ENCODE peak calls at places on chromosome 3, in nine cellular contexts. M, O, Z, U, R, T, G, K and C are unnamed samples.

GRCh38 chr3:187669675-187670504 is at the start of gene SST:
- DNase-seq in K (peak), U (peak), G (no peak), O (peak), R (peak), Z (peak), T (peak), M (peak), C (peak)

GRCh38 chr3:122305818-122306621 is 19.0 kb upstream of the CSTA start:
- DNase-seq in O (peak), Z (peak), K (no peak), T (no peak), U (peak), G (no peak), R (no peak), M (no peak), C (peak)

GRCh38 chr3:160804762-160805161 is 48.7 kb downstream of the PPM1L start:
- DNase-seq in Z (no peak), M (no peak), G (no peak), T (no peak), R (peak), U (peak), O (no peak), K (peak), C (peak)

GRCh38 chr3:42080452-42080872 is 10.7 kb upstream of the TRAK1 start:
- DNase-seq in G (no peak), T (peak), K (no peak), M (peak), U (peak), O (peak), Z (peak), R (no peak), C (no peak)

GRCh38 chr3:149620291-149621020 is 37.4 kb downstream of the WWTR1 start:
- DNase-seq in K (no peak), U (peak), Z (no peak), R (no peak), O (no peak), M (peak), G (peak), T (peak), C (no peak)

GRCh38 chr3:157129782-157130137 is 30.2 kb downstream of the CCNL1 start:
- DNase-seq in R (peak), Z (peak), K (no peak), G (no peak), O (no peak), M (no peak), T (no peak), U (peak), C (peak)

GRCh38 chr3:42747581-42747980 is 25.5 kb downstream of the CCDC13 start:
- DNase-seq in R (no peak), U (no peak), M (no peak), O (no peak), Z (peak), K (no peak), G (no peak), T (no peak), C (no peak)

GRCh38 chr3:152650177-152650576 is 184.8 kb upstream of the P2RY1 start:
- DNase-seq in R (no peak), M (peak), G (no peak), T (peak), U (peak), K (no peak), O (no peak), Z (no peak), C (no peak)

GRCh38 chr3:161510510-161511260 is 14.1 kb downstream of the OTOL1 start:
- DNase-seq in R (no peak), K (no peak), Z (no peak), U (no peak), T (no peak), M (no peak), G (no peak), O (no peak), C (no peak)

GRCh38 chr3:21750831-21751391 is at the start of gene ZNF385D:
- DNase-seq in T (peak), M (peak), R (peak), Z (peak), G (no peak), U (peak), K (peak), O (no peak), C (peak)

GRCh38 chr3:79383402-79384012 is 384.3 kb downstream of the ROBO1 start:
- DNase-seq in K (no peak), T (peak), M (peak), G (no peak), Z (no peak), U (peak), O (no peak), R (no peak), C (peak)

GRCh38 chr3:113736548-113737089 is 9.4 kb downstream of the NAA50 start:
- DNase-seq in G (no peak), O (peak), Z (peak), R (peak), U (peak), K (no peak), T (peak), M (peak), C (peak)

GRCh38 chr3:98073486-98073885 is 13.5 kb upstream of the OR5AC2 start:
- DNase-seq in M (no peak), T (no peak), K (no peak), G (no peak), O (no peak), R (no peak), U (no peak), Z (no peak), C (no peak)

GRCh38 chr3:49801160-49801559 is 1.5 kb upstream of the CDHR4 start:
- DNase-seq in R (peak), K (no peak), Z (no peak), T (no peak), M (no peak), O (no peak), U (no peak), G (no peak), C (no peak)

GRCh38 chr3:188900421-188900941 is 271.3 kb upstream of the TPRG1 start:
- DNase-seq in Z (no peak), R (no peak), K (no peak), U (peak), G (peak), O (peak), M (peak), T (peak), C (no peak)

GRCh38 chr3:64152100-64152499 is 73.2 kb downstream of the PRICKLE2 start:
- DNase-seq in M (peak), Z (no peak), O (peak), T (peak), R (no peak), U (peak), K (no peak), G (no peak), C (no peak)

GRCh38 chr3:46646700-46647099 is 34.4 kb downstream of the FAM240A start:
- DNase-seq in U (no peak), K (no peak), M (no peak), T (peak), O (no peak), G (peak), R (no peak), Z (no peak), C (no peak)

GRCh38 chr3:3800076-3800448 is 831 bp downstream of the LRRN1 start:
- DNase-seq in K (peak), G (no peak), U (no peak), R (peak), T (no peak), O (no peak), M (no peak), Z (peak), C (peak)

GRCh38 chr3:14540209-14540575 is at the start of gene GRIP2:
- DNase-seq in R (no peak), K (peak), O (no peak), G (no peak), T (no peak), M (no peak), Z (no peak), U (no peak), C (no peak)

GRCh38 chr3:169389211-169389924 is 274.1 kb downstream of the MECOM start:
- DNase-seq in Z (no peak), U (peak), K (no peak), R (no peak), G (no peak), O (no peak), M (peak), T (no peak), C (no peak)

GRCh38 chr3:8443829-8444791 is 57.5 kb upstream of the LMCD1 start:
- DNase-seq in Z (peak), G (peak), K (peak), M (peak), U (peak), R (peak), T (peak), O (peak), C (peak)

GRCh38 chr3:42101048-42101447 is 9.9 kb downstream of the TRAK1 start:
- DNase-seq in R (no peak), U (peak), O (peak), M (peak), G (no peak), T (peak), Z (no peak), K (peak), C (no peak)

GRCh38 chr3:133868758-133869429 is 26.8 kb downstream of the RAB6B start:
- DNase-seq in K (no peak), Z (no peak), R (no peak), O (no peak), M (no peak), T (no peak), G (no peak), U (no peak), C (no peak)

GRCh38 chr3:171824824-171825221 is 14.5 kb upstream of the PLD1 start:
- DNase-seq in Z (no peak), M (peak), O (peak), R (no peak), T (no peak), G (no peak), K (no peak), U (peak), C (no peak)

GRCh38 chr3:4845882-4846281 is 133.4 kb upstream of the BHLHE40 start:
- DNase-seq in O (no peak), U (no peak), M (no peak), G (no peak), T (no peak), Z (no peak), R (no peak), K (no peak), C (no peak)

GRCh38 chr3:193795062-193795690 is 202.2 kb downstream of the OPA1 start:
- DNase-seq in R (no peak), T (no peak), G (no peak), O (no peak), Z (peak), K (no peak), M (peak), U (no peak), C (no peak)

GRCh38 chr3:64454179-64454578 is 228.9 kb upstream of the PRICKLE2 start:
- DNase-seq in Z (no peak), O (no peak), R (no peak), T (peak), K (no peak), U (peak), M (peak), G (no peak), C (no peak)

GRCh38 chr3:105598047-105598796 is 231.5 kb downstream of the ALCAM start:
- DNase-seq in K (no peak), Z (no peak), M (peak), O (peak), U (peak), G (peak), T (peak), R (no peak), C (no peak)

GRCh38 chr3:53416530-53416929 is 69.2 kb upstream of the DCP1A start:
- DNase-seq in Z (no peak), O (peak), U (no peak), G (no peak), T (no peak), K (no peak), R (no peak), M (no peak), C (peak)

GRCh38 chr3:156762631-156763185 is 63.4 kb upstream of the LEKR1 start:
- DNase-seq in G (peak), R (no peak), O (no peak), K (no peak), U (peak), T (peak), Z (no peak), M (peak), C (no peak)

GRCh38 chr3:57158813-57159678 is 6.1 kb downstream of the IL17RD start:
- DNase-seq in G (no peak), U (no peak), K (no peak), R (peak), O (no peak), M (no peak), Z (peak), T (no peak), C (peak)

GRCh38 chr3:25665646-25666136 is 984 bp upstream of the TOP2B start:
- DNase-seq in O (no peak), U (no peak), Z (no peak), M (no peak), G (no peak), R (no peak), K (no peak), T (no peak), C (no peak)

GRCh38 chr3:144553301-144553700 is 581.7 kb downstream of the DIPK2A start:
- DNase-seq in O (no peak), G (no peak), K (no peak), Z (peak), T (no peak), U (no peak), R (no peak), M (no peak), C (no peak)

GRCh38 chr3:53642211-53642610 is 147.8 kb downstream of the CACNA1D start:
- DNase-seq in K (no peak), Z (no peak), R (no peak), M (no peak), T (no peak), G (no peak), O (no peak), U (no peak), C (no peak)

GRCh38 chr3:165884518-165884917 is 47.3 kb upstream of the BCHE start:
- DNase-seq in O (no peak), Z (no peak), R (no peak), G (no peak), T (peak), U (no peak), M (no peak), K (no peak), C (no peak)
- H3K4me3 ChIP-seq in O (peak), Z (no peak), R (no peak), G (no peak), T (no peak), U (no peak), M (no peak), K (no peak), C (no peak)

DNA sequence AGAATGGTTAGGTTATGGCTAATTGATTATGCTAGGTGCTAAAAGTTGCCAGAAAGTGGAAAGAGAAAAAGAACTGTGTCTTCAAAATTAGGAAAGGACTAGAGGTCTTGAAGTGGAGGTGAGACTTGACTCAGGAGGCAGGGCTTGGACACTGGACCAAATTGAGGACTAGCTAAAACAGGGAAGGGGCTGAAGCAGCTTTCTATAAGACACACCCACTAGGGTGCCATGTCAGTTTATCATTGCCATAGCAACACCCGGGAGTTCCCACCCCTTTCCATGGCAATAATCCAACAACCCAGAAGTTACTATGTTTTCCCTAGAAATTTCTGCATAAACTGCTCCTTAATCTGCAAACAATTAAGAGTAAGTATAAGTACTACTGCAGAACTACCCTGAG is 42.9 kb upstream of the MITF start:
- DNase-seq in O (no peak), K (no peak), Z (no peak), T (peak), U (no peak), M (no peak), R (no peak), G (no peak), C (peak)
- H3K4me3 ChIP-seq in O (no peak), K (no peak), Z (no peak), T (no peak), U (no peak), M (no peak), R (no peak), G (no peak), C (no peak)

GRCh38 chr3:1798711-1799410 is 299.8 kb upstream of the CNTN4 start:
- DNase-seq in R (peak), O (no peak), T (no peak), K (no peak), Z (no peak), G (no peak), U (no peak), M (no peak), C (no peak)
- H3K4me3 ChIP-seq in R (no peak), O (no peak), T (no peak), K (no peak), Z (no peak), G (no peak), U (no peak), M (no peak), C (no peak)

DNA sequence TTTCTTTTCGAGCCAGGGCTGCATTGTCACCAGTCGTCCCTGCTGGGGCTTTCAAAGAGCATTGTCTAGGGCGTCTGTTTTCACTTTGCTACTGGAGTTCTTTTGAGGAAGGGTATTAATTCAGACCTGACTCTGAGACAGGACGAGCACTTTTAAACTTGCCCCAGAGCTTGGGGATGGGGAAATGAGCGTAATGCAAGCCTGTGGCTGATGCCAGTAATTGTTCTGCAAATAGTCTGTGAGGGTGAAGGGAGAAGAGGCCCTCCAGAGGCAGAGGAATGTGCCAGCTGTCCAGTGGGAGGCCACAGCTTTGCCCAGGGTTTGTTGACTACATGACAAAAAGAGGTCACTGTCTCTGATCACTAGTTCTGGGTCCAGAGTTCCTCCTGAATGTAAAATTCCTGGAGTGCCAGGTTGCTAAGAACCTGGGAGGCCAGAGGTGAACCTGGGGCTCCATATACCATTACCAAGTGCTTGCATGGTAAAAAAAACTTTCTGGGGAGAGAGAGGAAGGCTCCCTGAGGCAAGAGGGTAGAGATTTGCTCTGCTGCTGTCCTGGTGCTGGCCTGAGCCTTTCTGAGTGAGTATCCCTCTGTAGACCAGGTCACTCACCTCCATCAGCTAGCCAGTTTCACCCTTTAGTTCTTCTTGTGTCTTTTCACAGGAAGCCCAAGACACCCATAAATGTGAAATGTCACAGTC is 14.8 kb downstream of the EEFSEC start:
- DNase-seq in O (no peak), U (no peak), K (no peak), R (no peak), Z (no peak), T (peak), G (no peak), M (no peak), C (no peak)
- H3K4me3 ChIP-seq in O (no peak), U (no peak), K (no peak), R (no peak), Z (no peak), T (no peak), G (no peak), M (no peak), C (no peak)

DNA sequence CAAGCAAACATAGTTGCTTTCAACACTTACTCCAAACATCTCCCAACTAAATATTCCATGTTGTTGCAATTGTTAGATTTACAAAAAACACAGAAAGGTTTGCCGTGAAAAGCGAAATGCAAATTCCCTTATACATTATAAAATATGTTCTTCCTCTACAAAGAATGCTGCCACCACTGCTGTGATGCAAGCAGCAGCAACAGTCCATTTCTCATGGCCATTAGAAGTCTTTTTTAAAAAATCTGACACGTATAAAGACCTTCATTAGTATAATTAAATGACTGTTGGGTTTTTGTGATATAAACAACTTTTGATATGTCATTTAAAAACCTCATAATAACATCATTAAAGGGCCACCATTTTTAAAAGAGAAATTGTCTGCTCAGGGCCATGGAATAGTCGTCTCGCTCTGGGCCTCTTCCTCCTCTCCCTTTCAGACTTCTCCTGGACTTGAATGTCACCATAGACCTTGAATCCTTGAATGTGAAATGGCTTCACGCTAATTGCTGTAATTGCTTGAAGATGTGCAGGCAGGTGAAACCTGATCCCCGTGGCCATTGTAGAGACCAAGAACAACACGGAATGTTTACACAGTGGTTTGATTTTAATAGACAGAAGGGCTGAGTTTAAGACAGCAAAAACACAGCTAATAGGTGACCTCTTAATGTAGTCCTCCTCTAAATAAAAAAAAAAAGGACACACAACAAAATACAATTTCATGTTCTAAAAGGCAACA is 450.4 kb downstream of the FOXP1 start:
- DNase-seq in U (no peak), Z (no peak), T (no peak), G (no peak), K (no peak), M (no peak), O (no peak), R (no peak), C (no peak)
- H3K4me3 ChIP-seq in U (no peak), Z (no peak), T (no peak), G (no peak), K (no peak), M (no peak), O (no peak), R (no peak), C (no peak)

GRCh38 chr3:51706788-51707731 is at the start of gene GRM2:
- DNase-seq in T (peak), G (peak), R (peak), U (peak), Z (peak), O (no peak), K (peak), M (peak), C (peak)
- H3K4me3 ChIP-seq in T (no peak), G (peak), R (peak), U (peak), Z (peak), O (no peak), K (peak), M (peak), C (peak)

DNA sequence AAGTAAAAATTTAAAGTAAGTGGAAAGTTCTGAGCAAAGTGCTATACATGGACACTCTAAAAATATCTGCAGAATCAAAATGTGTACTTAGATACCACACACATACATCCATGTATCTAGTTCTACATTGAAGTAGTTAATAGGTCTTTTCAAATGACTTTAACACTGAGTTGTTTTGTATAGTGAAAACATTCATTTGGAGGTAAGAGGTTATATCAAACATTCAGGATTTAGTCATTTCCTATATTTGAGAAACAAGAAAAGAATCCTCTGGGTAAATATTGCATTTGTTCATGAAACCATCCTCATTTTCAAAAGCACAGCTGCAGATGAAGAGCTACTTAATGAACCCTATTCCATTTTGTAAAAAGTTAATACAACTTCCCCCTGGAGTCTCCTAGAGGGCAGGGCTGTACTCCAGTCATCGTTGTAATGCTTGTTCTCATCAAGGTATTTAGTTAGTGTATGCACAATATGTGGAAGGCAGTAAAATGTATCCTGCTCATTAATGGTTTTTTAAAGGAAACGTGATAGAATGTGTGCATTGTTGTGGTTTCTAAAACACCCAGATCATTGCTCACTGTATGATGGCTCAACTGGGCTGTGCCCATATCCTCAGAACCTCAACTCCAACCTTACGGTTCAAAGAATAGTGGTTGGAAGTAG is 26.2 kb downstream of the ARPP21 start:
- DNase-seq in M (peak), U (no peak), O (no peak), G (no peak), K (no peak), R (no peak), Z (no peak), T (no peak), C (no peak)
- H3K4me3 ChIP-seq in M (no peak), U (no peak), O (no peak), G (no peak), K (peak), R (no peak), Z (no peak), T (no peak), C (no peak)